ENCODE peak calls at places on chromosomes 5 and 9, in six cellular contexts. One of them, this sample, is unnamed.

GRCh38 chr9:456365-456764 is 241.7 kb downstream of the DOCK8 start:
- DNase-seq in neuronal stem cell: no peak
- DNase-seq in IMR-90: no peak
- DNase-seq in mesendoderm: no peak
- DNase-seq in H1: no peak
- DNase-seq in mesenchymal stem cell: no peak
- DNase-seq in this sample: peak; percentile 57

GRCh38 chr5:122515709-122516431 is 203.8 kb downstream of the SNCAIP start:
- DNase-seq in neuronal stem cell: peak; percentile 65
- DNase-seq in IMR-90: peak; percentile 81
- DNase-seq in mesendoderm: peak; percentile 89
- DNase-seq in H1: peak; percentile 50
- DNase-seq in mesenchymal stem cell: peak; percentile 76
- DNase-seq in this sample: peak; percentile 84

GRCh38 chr5:143445726-143446125 is 42.2 kb upstream of the NR3C1 start:
- DNase-seq in neuronal stem cell: no peak
- DNase-seq in IMR-90: peak; percentile 24
- DNase-seq in mesendoderm: peak; percentile 57
- DNase-seq in H1: no peak
- DNase-seq in mesenchymal stem cell: no peak
- DNase-seq in this sample: no peak

GRCh38 chr9:21683484-21684175 is 118.8 kb upstream of the MTAP start:
- DNase-seq in neuronal stem cell: no peak
- DNase-seq in IMR-90: no peak
- DNase-seq in mesendoderm: no peak
- DNase-seq in H1: no peak
- DNase-seq in mesenchymal stem cell: no peak
- DNase-seq in this sample: peak; percentile 29

GRCh38 chr5:155023320-155023719 is 9.8 kb downstream of the KIF4B start:
- DNase-seq in neuronal stem cell: no peak
- DNase-seq in IMR-90: no peak
- DNase-seq in mesendoderm: no peak
- DNase-seq in H1: no peak
- DNase-seq in mesenchymal stem cell: no peak
- DNase-seq in this sample: no peak

GRCh38 chr5:85549229-85549628 is 1068.5 kb upstream of the COX7C start:
- DNase-seq in neuronal stem cell: no peak
- DNase-seq in IMR-90: no peak
- DNase-seq in mesendoderm: no peak
- DNase-seq in H1: no peak
- DNase-seq in mesenchymal stem cell: no peak
- DNase-seq in this sample: no peak

GRCh38 chr5:151038801-151039238 is 18.4 kb downstream of the GPX3 start:
- DNase-seq in neuronal stem cell: no peak
- DNase-seq in IMR-90: peak; percentile 42
- DNase-seq in mesendoderm: no peak
- DNase-seq in H1: no peak
- DNase-seq in mesenchymal stem cell: peak; percentile 17
- DNase-seq in this sample: no peak

GRCh38 chr5:34913072-34913471 is 2.2 kb downstream of the RAD1 start:
- DNase-seq in neuronal stem cell: no peak
- DNase-seq in IMR-90: peak; percentile 82
- DNase-seq in mesendoderm: no peak
- DNase-seq in H1: no peak
- DNase-seq in mesenchymal stem cell: no peak
- DNase-seq in this sample: no peak

GRCh38 chr5:179854356-179854755 is 4.3 kb downstream of the MRNIP start:
- DNase-seq in neuronal stem cell: no peak
- DNase-seq in IMR-90: no peak
- DNase-seq in mesendoderm: no peak
- DNase-seq in H1: no peak
- DNase-seq in mesenchymal stem cell: no peak
- DNase-seq in this sample: no peak

GRCh38 chr5:179858586-179859427 is at the start of gene MRNIP:
- DNase-seq in neuronal stem cell: peak; percentile 92
- DNase-seq in IMR-90: peak; percentile 91
- DNase-seq in mesendoderm: peak; percentile 95
- DNase-seq in H1: peak; percentile 74
- DNase-seq in mesenchymal stem cell: peak; percentile 96
- DNase-seq in this sample: peak; percentile 98

GRCh38 chr5:179858241-179858585 is 404 bp downstream of the MRNIP start:
- DNase-seq in neuronal stem cell: no peak
- DNase-seq in IMR-90: peak; percentile 17
- DNase-seq in mesendoderm: peak; percentile 48
- DNase-seq in H1: no peak
- DNase-seq in mesenchymal stem cell: no peak
- DNase-seq in this sample: peak; percentile 51

DNA sequence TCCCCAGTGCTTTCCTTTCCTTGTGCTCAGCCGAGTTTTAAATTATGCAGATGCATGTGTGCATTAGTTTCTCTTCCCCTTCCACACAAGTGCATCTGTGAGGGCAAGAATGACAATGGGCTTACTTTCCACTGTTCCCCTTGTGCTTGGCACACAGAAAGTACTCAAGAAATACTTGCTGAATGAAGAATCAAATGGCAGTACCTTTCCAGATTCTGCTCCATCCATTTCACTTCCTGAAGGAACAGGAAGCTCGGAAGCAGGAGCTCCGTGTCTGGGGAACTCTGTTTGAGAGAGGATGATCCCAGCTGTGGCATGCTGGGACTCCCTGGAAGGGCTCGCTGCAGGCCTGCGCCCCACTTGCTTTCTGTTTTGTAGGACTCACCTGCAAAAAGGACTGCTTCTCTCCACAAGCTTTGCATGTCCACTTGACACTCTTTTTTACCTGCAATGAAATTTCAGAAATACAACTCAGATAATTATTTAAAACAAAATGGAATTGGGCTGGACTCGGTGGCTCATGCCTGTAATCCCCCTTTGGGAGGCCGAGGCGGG is 5.5 kb downstream of the MRNIP start:
- DNase-seq in neuronal stem cell: no peak
- DNase-seq in IMR-90: no peak
- DNase-seq in mesendoderm: no peak
- DNase-seq in H1: no peak
- DNase-seq in mesenchymal stem cell: no peak
- DNase-seq in this sample: no peak
- H3K4me3 ChIP-seq in neuronal stem cell: no peak overlapping the region
- H3K4me3 ChIP-seq in IMR-90: no peak overlapping the region
- H3K4me3 ChIP-seq in mesendoderm: no peak overlapping the region
- H3K4me3 ChIP-seq in H1: no peak overlapping the region
- H3K4me3 ChIP-seq in mesenchymal stem cell: no peak overlapping the region
- H3K4me3 ChIP-seq in this sample: no peak overlapping the region

DNA sequence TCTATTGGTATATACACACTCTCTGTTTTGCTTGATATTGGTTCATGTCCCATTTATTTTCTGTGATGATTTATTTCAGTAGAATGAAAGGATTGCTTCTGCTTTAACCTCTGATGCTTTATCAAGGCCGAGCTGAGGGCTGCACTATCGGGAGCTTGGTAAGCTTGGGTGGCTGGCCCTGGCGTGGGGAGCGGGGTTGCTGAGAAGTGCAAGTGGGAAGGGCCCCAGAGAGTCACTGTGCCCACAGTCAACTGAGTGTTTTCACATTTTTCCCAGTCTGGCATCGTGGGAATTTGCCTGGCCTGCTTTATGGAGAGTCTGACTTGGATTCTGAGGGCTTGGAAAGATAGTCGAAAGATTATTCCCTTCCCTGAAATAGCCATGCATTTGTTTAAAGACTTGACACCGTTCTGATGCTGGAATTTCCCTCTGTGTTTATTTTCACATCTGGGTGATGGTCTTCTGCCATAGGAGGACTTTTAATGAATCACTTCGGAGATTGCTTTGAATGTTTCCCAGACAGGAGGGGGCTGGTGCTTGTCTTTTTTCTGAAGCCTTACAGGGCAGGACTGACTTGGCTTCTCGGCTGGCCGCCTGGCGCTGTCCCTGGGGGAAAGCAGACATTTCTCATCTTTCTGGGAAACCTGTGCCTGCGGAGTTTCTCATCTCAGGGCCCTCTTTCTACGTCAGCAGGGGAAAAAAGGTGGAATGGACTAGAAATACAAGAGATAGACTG is 139.0 kb downstream of the BOD1 start:
- DNase-seq in neuronal stem cell: no peak
- DNase-seq in IMR-90: peak; percentile 93
- DNase-seq in mesendoderm: no peak
- DNase-seq in H1: no peak
- DNase-seq in mesenchymal stem cell: peak; percentile 92
- DNase-seq in this sample: no peak
- H3K27ac ChIP-seq in neuronal stem cell: no peak overlapping the region
- H3K27ac ChIP-seq in IMR-90: peak overlapping the region; percentile 75
- H3K27ac ChIP-seq in mesendoderm: no peak overlapping the region
- H3K27ac ChIP-seq in H1: no peak overlapping the region
- H3K27ac ChIP-seq in mesenchymal stem cell: peak overlapping the region; percentile 4
- H3K27ac ChIP-seq in this sample: no peak overlapping the region

DNA sequence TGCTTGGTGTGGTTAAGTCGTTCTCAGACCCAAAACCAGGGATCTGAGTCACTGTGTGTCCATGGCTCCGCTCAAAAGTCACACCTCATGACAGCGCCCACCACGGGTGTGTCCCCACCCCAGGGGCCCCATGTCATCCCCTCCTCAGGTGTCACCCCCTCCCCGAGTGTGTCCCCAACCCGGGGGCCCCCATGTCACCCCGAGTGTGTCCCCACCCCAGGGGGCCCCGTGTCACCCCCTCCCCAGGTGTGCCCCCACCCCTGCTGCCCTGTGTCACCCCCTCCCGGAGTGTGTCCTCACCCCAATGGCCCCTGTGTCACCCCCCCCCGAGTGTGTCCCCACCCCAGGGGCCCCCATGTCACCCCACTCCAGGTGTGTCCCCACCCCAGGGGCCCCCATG is 5.1 kb downstream of the LRRC14B start:
- DNase-seq in neuronal stem cell: no peak
- DNase-seq in IMR-90: no peak
- DNase-seq in mesendoderm: no peak
- DNase-seq in H1: no peak
- DNase-seq in mesenchymal stem cell: no peak
- DNase-seq in this sample: no peak
- H3K23ac ChIP-seq in neuronal stem cell: no peak overlapping the region
- H3K23ac ChIP-seq in IMR-90: no peak overlapping the region
- H3K23ac ChIP-seq in mesendoderm: no peak overlapping the region
- H3K23ac ChIP-seq in H1: no peak overlapping the region
- H3K23ac ChIP-seq in mesenchymal stem cell: no peak overlapping the region
- H3K23ac ChIP-seq in this sample: no peak overlapping the region

GRCh38 chr5:42807722-42808447 is 3.8 kb downstream of the SELENOP start:
- DNase-seq in neuronal stem cell: no peak
- DNase-seq in IMR-90: peak; percentile 4
- DNase-seq in mesendoderm: peak; percentile 16
- DNase-seq in H1: no peak
- DNase-seq in mesenchymal stem cell: no peak
- DNase-seq in this sample: no peak
- H3K4me3 ChIP-seq in neuronal stem cell: no peak overlapping the region
- H3K4me3 ChIP-seq in IMR-90: no peak overlapping the region
- H3K4me3 ChIP-seq in mesendoderm: no peak overlapping the region
- H3K4me3 ChIP-seq in H1: no peak overlapping the region
- H3K4me3 ChIP-seq in mesenchymal stem cell: peak overlapping the region; percentile 43
- H3K4me3 ChIP-seq in this sample: no peak overlapping the region

DNA sequence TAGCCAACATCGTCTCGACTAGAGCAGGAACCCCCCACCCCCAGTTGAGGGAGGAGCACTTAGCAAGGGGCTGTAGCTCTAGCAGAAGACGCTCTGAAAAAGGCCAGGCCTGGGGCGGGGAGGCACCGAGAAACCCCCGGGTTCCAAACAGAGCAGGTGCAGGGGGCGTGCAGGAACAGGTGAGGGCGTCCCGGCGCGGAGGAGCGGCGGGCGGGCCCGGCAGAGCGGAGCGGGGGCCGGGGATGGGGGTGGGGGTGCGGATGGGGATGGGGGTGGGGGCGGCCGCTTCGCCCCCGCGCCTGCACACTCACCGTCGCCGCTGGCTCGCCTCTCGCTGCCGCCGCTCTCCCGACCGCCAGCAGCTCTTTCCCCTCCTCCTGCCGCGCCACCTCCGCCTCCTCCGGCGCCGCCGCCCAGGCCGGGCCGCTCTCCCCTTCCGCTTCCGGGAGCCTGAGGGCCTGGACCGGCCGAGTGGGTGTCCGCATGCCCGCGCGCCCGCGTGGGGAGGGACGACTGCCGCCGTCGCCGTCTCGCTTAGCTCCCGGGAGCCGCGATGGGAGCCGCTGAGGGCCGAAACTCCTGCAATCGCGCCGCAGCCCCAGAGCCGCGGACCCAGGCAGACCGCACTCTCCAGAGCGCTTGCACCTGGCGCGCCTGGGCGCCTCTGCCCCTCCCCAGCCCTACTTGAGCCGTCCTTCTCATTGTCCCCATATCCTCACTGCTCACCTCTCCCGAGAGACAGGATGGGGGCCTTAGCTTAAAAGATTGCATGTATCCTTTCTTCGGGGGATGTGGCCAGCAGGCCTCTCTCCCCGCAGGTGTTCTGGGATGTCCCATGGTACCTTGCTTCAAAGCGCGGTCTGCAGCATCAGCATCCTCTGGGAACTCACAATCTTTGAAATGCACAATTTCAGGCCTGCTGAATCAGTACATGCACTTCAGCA is at the start of gene ZDHHC21:
- DNase-seq in neuronal stem cell: peak; percentile 24
- DNase-seq in IMR-90: peak; percentile 37
- DNase-seq in mesendoderm: peak; percentile 74
- DNase-seq in H1: peak; percentile 10
- DNase-seq in mesenchymal stem cell: peak; percentile 44
- DNase-seq in this sample: peak; percentile 46
- H3K27ac ChIP-seq in neuronal stem cell: no peak within 1 kb of the TSS
- H3K27ac ChIP-seq in IMR-90: peak within 1 kb of the TSS; percentile 5
- H3K27ac ChIP-seq in mesendoderm: peak within 1 kb of the TSS; percentile 32
- H3K27ac ChIP-seq in H1: peak within 1 kb of the TSS; percentile 82
- H3K27ac ChIP-seq in mesenchymal stem cell: no peak within 1 kb of the TSS
- H3K27ac ChIP-seq in this sample: no peak within 1 kb of the TSS

GRCh38 chr9:3527653-3527960 is 1.8 kb upstream of the RFX3 start:
- DNase-seq in neuronal stem cell: no peak
- DNase-seq in IMR-90: no peak
- DNase-seq in mesendoderm: no peak
- DNase-seq in H1: no peak
- DNase-seq in mesenchymal stem cell: peak; percentile 33
- DNase-seq in this sample: no peak

GRCh38 chr9:3525088-3525835 is 539 bp downstream of the RFX3 start:
- DNase-seq in neuronal stem cell: no peak
- DNase-seq in IMR-90: no peak
- DNase-seq in mesendoderm: peak; percentile 51
- DNase-seq in H1: no peak
- DNase-seq in mesenchymal stem cell: no peak
- DNase-seq in this sample: no peak

GRCh38 chr9:3525836-3526165 is at the start of gene RFX3:
- DNase-seq in neuronal stem cell: peak; percentile 84
- DNase-seq in IMR-90: peak; percentile 97
- DNase-seq in mesendoderm: peak; percentile 98
- DNase-seq in H1: peak; percentile 74
- DNase-seq in mesenchymal stem cell: peak; percentile 99
- DNase-seq in this sample: peak; percentile 82

GRCh38 chr9:3526903-3527652 is 1.3 kb upstream of the RFX3 start:
- DNase-seq in neuronal stem cell: peak; percentile 41
- DNase-seq in IMR-90: peak; percentile 13
- DNase-seq in mesendoderm: peak; percentile 76
- DNase-seq in H1: no peak
- DNase-seq in mesenchymal stem cell: peak; percentile 50
- DNase-seq in this sample: no peak

GRCh38 chr9:3526166-3526902 is 533 bp upstream of the RFX3 start:
- DNase-seq in neuronal stem cell: peak; percentile 87
- DNase-seq in IMR-90: peak; percentile 79
- DNase-seq in mesendoderm: peak; percentile 93
- DNase-seq in H1: no peak
- DNase-seq in mesenchymal stem cell: peak; percentile 94
- DNase-seq in this sample: peak; percentile 94
- H3K23ac ChIP-seq in neuronal stem cell: peak overlapping the region; percentile 92
- H3K23ac ChIP-seq in IMR-90: peak overlapping the region; percentile 98
- H3K23ac ChIP-seq in mesendoderm: peak overlapping the region; percentile 90
- H3K23ac ChIP-seq in H1: no peak overlapping the region
- H3K23ac ChIP-seq in mesenchymal stem cell: peak overlapping the region; percentile 94
- H3K23ac ChIP-seq in this sample: peak overlapping the region; percentile 59